ENCODE peak calls at places on chromosomes 2 and 18, in four cellular contexts. W is naive thymus-derived CD4-positive, alpha-beta T cell; O is right cardiac atrium; N is CD4-positive, CD25-positive, alpha-beta regulatory T cell. J is an unnamed sample.

GRCh38 chr2:137741963-137742362 is 222.3 kb upstream of the HNMT start:
- ATAC-seq in W (no peak), N (no peak), O (no peak), J (no peak)

GRCh38 chr18:36527740-36528455 is 230.4 kb downstream of the FHOD3 start:
- ATAC-seq in W (no peak), O (no peak), N (no peak), J (no peak)

GRCh38 chr2:136448435-136448834 is 316.9 kb upstream of the THSD7B start:
- ATAC-seq in W (no peak), O (no peak), N (no peak), J (no peak)

GRCh38 chr2:60058781-60059180 is 494.7 kb downstream of the BCL11A start:
- ATAC-seq in O (no peak), N (no peak), W (no peak), J (peak; percentile 71)

GRCh38 chr2:228917195-228917594 is 353.9 kb downstream of the PID1 start:
- ATAC-seq in N (no peak), O (peak; percentile 72), W (no peak), J (no peak)

GRCh38 chr2:241986836-241987641 is 117.5 kb downstream of the RTP5 start:
- ATAC-seq in O (no peak), W (no peak), N (no peak), J (no peak)

GRCh38 chr18:25253136-25253535 is 98.8 kb downstream of the ZNF521 start:
- ATAC-seq in W (no peak), O (no peak), N (no peak), J (no peak)

GRCh38 chr2:96870631-96871255 is 863 bp upstream of the SEMA4C start:
- ATAC-seq in W (peak; percentile 73), O (no peak), N (peak; percentile 52), J (peak; percentile 28)

GRCh38 chr2:15195723-15196270 is 365.3 kb downstream of the NBAS start:
- ATAC-seq in N (no peak), O (no peak), W (no peak), J (no peak)

GRCh38 chr2:26020214-26020613 is 13.7 kb upstream of the RAB10 start:
- ATAC-seq in W (no peak), N (no peak), O (no peak), J (peak; percentile 66)

GRCh38 chr2:43269074-43269572 is 42.7 kb upstream of the ZFP36L2 start:
- ATAC-seq in N (no peak), O (peak; percentile 86), W (peak; percentile 62), J (no peak)

GRCh38 chr2:203918264-203918663 is 18.3 kb upstream of the ICOS start:
- ATAC-seq in O (peak; percentile 70), N (no peak), W (no peak), J (no peak)

GRCh38 chr2:11764920-11765319 is 18.5 kb downstream of the LPIN1 start:
- ATAC-seq in O (peak; percentile 18), N (no peak), W (no peak), J (no peak)

GRCh38 chr2:101643004-101643524 is 54.4 kb upstream of the MAP4K4 start:
- ATAC-seq in O (no peak), N (no peak), W (no peak), J (no peak)

GRCh38 chr2:158778243-158778642 is 16.9 kb upstream of the DAPL1 start:
- ATAC-seq in W (no peak), N (no peak), O (no peak), J (no peak)

GRCh38 chr18:60894254-60894945 is 438.8 kb upstream of the CDH20 start:
- ATAC-seq in N (no peak), W (no peak), O (no peak), J (no peak)

GRCh38 chr2:201058914-201059313 is 12.6 kb downstream of the HYCC2 start:
- ATAC-seq in O (peak; percentile 45), N (no peak), W (no peak), J (no peak)

GRCh38 chr2:201357216-201357615 is at the start of gene FLACC1:
- ATAC-seq in W (no peak), O (peak; percentile 94), N (no peak), J (no peak)

GRCh38 chr2:239767016-239767905 is 257.9 kb downstream of the NDUFA10 start:
- ATAC-seq in W (no peak), O (no peak), N (no peak), J (no peak)

GRCh38 chr2:152729844-152730243 is 11.4 kb downstream of the ARL6IP6 start:
- ATAC-seq in W (no peak), O (no peak), N (peak; percentile 56), J (no peak)

GRCh38 chr2:117774716-117775115 is 39.8 kb upstream of the DDX18 start:
- ATAC-seq in W (no peak), N (no peak), O (no peak), J (no peak)

GRCh38 chr2:197502685-197503084 is 2.5 kb downstream of the HSPE1 start:
- ATAC-seq in N (no peak), O (no peak), W (no peak), J (no peak)

GRCh38 chr2:167264380-167264779 is 376.1 kb downstream of the XIRP2 start:
- ATAC-seq in W (no peak), O (no peak), N (no peak), J (no peak)

GRCh38 chr2:47323822-47324171 is 79.2 kb upstream of the MSH2 start:
- ATAC-seq in N (no peak), W (no peak), O (no peak), J (no peak)

GRCh38 chr2:145815933-145816332 is 1296.0 kb upstream of the ZEB2 start:
- ATAC-seq in O (no peak), W (no peak), N (no peak), J (no peak)

GRCh38 chr18:12929477-12930083 is 18.2 kb upstream of the SEH1L start:
- ATAC-seq in W (peak; percentile 37), N (no peak), O (no peak), J (no peak)

GRCh38 chr2:38213619-38214018 is 137.7 kb upstream of the CYP1B1 start:
- ATAC-seq in N (no peak), O (no peak), W (no peak), J (no peak)

GRCh38 chr18:2968559-2968958 is 44.4 kb downstream of the LPIN2 start:
- ATAC-seq in W (no peak), O (peak; percentile 19), N (no peak), J (no peak)

GRCh38 chr2:121033597-121033996 is 251.4 kb downstream of the TFCP2L1 start:
- ATAC-seq in O (no peak), W (no peak), N (no peak), J (no peak)

GRCh38 chr2:222613715-222614331 is 42.1 kb downstream of the FARSB start:
- ATAC-seq in N (peak; percentile 40), O (peak; percentile 47), W (no peak), J (peak; percentile 66)

GRCh38 chr2:44844651-44845270 is 96.7 kb upstream of the SIX3 start:
- ATAC-seq in O (no peak), N (no peak), W (no peak), J (no peak)

GRCh38 chr2:33452545-33452944 is 23.9 kb upstream of the RASGRP3 start:
- ATAC-seq in W (no peak), N (no peak), O (peak; percentile 29), J (no peak)

GRCh38 chr2:189104926-189105325 is 74.6 kb downstream of the COL5A2 start:
- ATAC-seq in N (no peak), O (no peak), W (no peak), J (no peak)

GRCh38 chr18:70322385-70322784 is 33.5 kb downstream of the SOCS6 start:
- ATAC-seq in W (no peak), O (no peak), N (no peak), J (no peak)

GRCh38 chr2:151826737-151827157 is 1.5 kb downstream of the ARL5A start:
- ATAC-seq in W (no peak), O (no peak), N (no peak), J (no peak)

J was measured in stimulated activated memory B cell treated with anti-CD40 and anti-IgM and Interleukin-4, amounts not matched to agents 10 μg/mL and 1 μg/mL and 100 μg/mL, for 72 hours.